ENCODE peak calls at places on chromosomes 1 and 21, in six cellular contexts. One of them, this sample, is unnamed.
A peak's percentile ranks its signal among the peaks of the same experiment; 100 is the strongest.

GRCh38 chr1:85450832-85451231 is 14.1 kb downstream of the DDAH1 start:
- DNase-seq in H1: no peak
- DNase-seq in HCT116: peak; percentile 22
- DNase-seq in endothelial cell of umbilical vein: no peak
- DNase-seq in prostate gland: no peak
- DNase-seq in stomach: no peak
- DNase-seq in this sample: no peak

GRCh38 chr1:89894210-89894668 is 73.4 kb downstream of the LRRC8D start:
- DNase-seq in endothelial cell of umbilical vein: peak; percentile 86
- DNase-seq in HCT116: no peak
- DNase-seq in stomach: no peak
- DNase-seq in H1: no peak
- DNase-seq in prostate gland: no peak
- DNase-seq in this sample: no peak

GRCh38 chr1:203178083-203178482 is 2.5 kb upstream of the MYBPH start:
- DNase-seq in HCT116: peak; percentile 76
- DNase-seq in H1: no peak
- DNase-seq in prostate gland: no peak
- DNase-seq in stomach: no peak
- DNase-seq in endothelial cell of umbilical vein: no peak
- DNase-seq in this sample: no peak

GRCh38 chr1:154774175-154774855 is 95.8 kb downstream of the KCNN3 start:
- DNase-seq in prostate gland: no peak
- DNase-seq in HCT116: no peak
- DNase-seq in H1: no peak
- DNase-seq in endothelial cell of umbilical vein: no peak
- DNase-seq in stomach: no peak
- DNase-seq in this sample: no peak

GRCh38 chr21:46160563-46161179 is 5.3 kb upstream of the FTCD start:
- DNase-seq in prostate gland: no peak
- DNase-seq in HCT116: no peak
- DNase-seq in stomach: peak; percentile 21
- DNase-seq in endothelial cell of umbilical vein: no peak
- DNase-seq in H1: no peak
- DNase-seq in this sample: no peak

GRCh38 chr1:47440849-47441170 is 3.0 kb downstream of the FOXD2 start:
- DNase-seq in stomach: no peak
- DNase-seq in H1: no peak
- DNase-seq in HCT116: no peak
- DNase-seq in endothelial cell of umbilical vein: no peak
- DNase-seq in prostate gland: no peak
- DNase-seq in this sample: no peak

GRCh38 chr1:169107673-169108160 is 1.2 kb downstream of the ATP1B1 start:
- DNase-seq in endothelial cell of umbilical vein: peak; percentile 34
- DNase-seq in H1: no peak
- DNase-seq in prostate gland: no peak
- DNase-seq in HCT116: no peak
- DNase-seq in stomach: no peak
- DNase-seq in this sample: no peak

GRCh38 chr1:191320062-191320461 is 838.2 kb upstream of the RGS18 start:
- DNase-seq in H1: no peak
- DNase-seq in stomach: no peak
- DNase-seq in HCT116: no peak
- DNase-seq in endothelial cell of umbilical vein: no peak
- DNase-seq in prostate gland: no peak
- DNase-seq in this sample: no peak

GRCh38 chr1:178818416-178818815 is 52.5 kb downstream of the ANGPTL1 start:
- DNase-seq in endothelial cell of umbilical vein: no peak
- DNase-seq in prostate gland: no peak
- DNase-seq in HCT116: no peak
- DNase-seq in stomach: no peak
- DNase-seq in H1: no peak
- DNase-seq in this sample: no peak

GRCh38 chr1:184820218-184820720 is 65.6 kb upstream of the EDEM3 start:
- DNase-seq in H1: no peak
- DNase-seq in prostate gland: no peak
- DNase-seq in HCT116: no peak
- DNase-seq in stomach: no peak
- DNase-seq in endothelial cell of umbilical vein: peak; percentile 37
- DNase-seq in this sample: no peak

GRCh38 chr1:25523512-25523911 is 19.9 kb upstream of the LDLRAP1 start:
- DNase-seq in HCT116: no peak
- DNase-seq in prostate gland: no peak
- DNase-seq in H1: peak; percentile 90
- DNase-seq in stomach: no peak
- DNase-seq in endothelial cell of umbilical vein: no peak
- DNase-seq in this sample: no peak

GRCh38 chr1:10685196-10685850 is 111.1 kb downstream of the CASZ1 start:
- DNase-seq in H1: no peak
- DNase-seq in prostate gland: no peak
- DNase-seq in HCT116: no peak
- DNase-seq in endothelial cell of umbilical vein: no peak
- DNase-seq in stomach: no peak
- DNase-seq in this sample: no peak

GRCh38 chr1:184802739-184803492 is 48.3 kb upstream of the EDEM3 start:
- DNase-seq in endothelial cell of umbilical vein: no peak
- DNase-seq in H1: no peak
- DNase-seq in prostate gland: no peak
- DNase-seq in HCT116: no peak
- DNase-seq in stomach: no peak
- DNase-seq in this sample: no peak

GRCh38 chr1:6783221-6783620 is 2.0 kb upstream of the CAMTA1 start:
- DNase-seq in HCT116: no peak
- DNase-seq in H1: no peak
- DNase-seq in prostate gland: no peak
- DNase-seq in endothelial cell of umbilical vein: no peak
- DNase-seq in stomach: no peak
- DNase-seq in this sample: no peak

GRCh38 chr1:28171246-28171645 is 5.2 kb downstream of the PTAFR start:
- DNase-seq in HCT116: no peak
- DNase-seq in H1: no peak
- DNase-seq in endothelial cell of umbilical vein: no peak
- DNase-seq in stomach: no peak
- DNase-seq in prostate gland: no peak
- DNase-seq in this sample: no peak

GRCh38 chr1:28173980-28174297 is 2.6 kb downstream of the PTAFR start:
- DNase-seq in endothelial cell of umbilical vein: no peak
- DNase-seq in stomach: no peak
- DNase-seq in H1: no peak
- DNase-seq in HCT116: no peak
- DNase-seq in prostate gland: no peak
- DNase-seq in this sample: no peak

GRCh38 chr1:28170036-28170596 is 6.4 kb downstream of the PTAFR start:
- DNase-seq in stomach: no peak
- DNase-seq in H1: no peak
- DNase-seq in endothelial cell of umbilical vein: no peak
- DNase-seq in prostate gland: no peak
- DNase-seq in HCT116: no peak
- DNase-seq in this sample: no peak

GRCh38 chr1:28173151-28173979 is 3.1 kb downstream of the PTAFR start:
- DNase-seq in prostate gland: no peak
- DNase-seq in stomach: no peak
- DNase-seq in H1: no peak
- DNase-seq in endothelial cell of umbilical vein: no peak
- DNase-seq in HCT116: no peak
- DNase-seq in this sample: no peak

DNA sequence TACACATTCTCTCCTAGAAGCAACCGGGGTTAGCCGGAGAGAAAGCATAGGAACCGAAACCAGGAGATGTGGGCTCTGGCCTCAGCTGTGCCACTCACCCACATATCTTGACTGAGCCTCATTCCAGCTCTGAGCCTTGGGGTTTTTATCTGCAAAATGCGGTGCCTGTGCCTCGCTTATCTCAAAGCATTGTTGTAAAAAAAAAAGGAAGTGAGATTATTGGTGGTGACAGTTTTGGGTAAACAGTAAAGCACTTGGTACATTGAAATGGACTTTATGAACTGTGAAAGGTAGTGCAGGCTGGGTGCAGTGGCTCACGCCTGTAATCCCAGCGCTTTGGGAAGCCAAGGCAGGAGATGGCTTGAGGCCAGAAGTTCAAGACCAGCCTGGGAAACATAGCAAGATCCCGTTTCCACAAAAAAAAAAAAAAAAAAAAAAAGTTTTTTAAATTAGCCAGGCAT is 3.8 kb downstream of the PTAFR start:
- DNase-seq in prostate gland: no peak
- DNase-seq in H1: no peak
- DNase-seq in endothelial cell of umbilical vein: peak; percentile 40
- DNase-seq in HCT116: no peak
- DNase-seq in stomach: peak; percentile 74
- DNase-seq in this sample: peak; percentile 48
- TF ChIP-seq POLR2AphosphoS5 in prostate gland: peak; percentile 53
- TF ChIP-seq POLR2AphosphoS5 in H1: no peak
- TF ChIP-seq POLR2AphosphoS5 in endothelial cell of umbilical vein: no peak
- TF ChIP-seq POLR2AphosphoS5 in HCT116: no peak
- TF ChIP-seq POLR2AphosphoS5 in stomach: no peak
- TF ChIP-seq POLR2AphosphoS5 in this sample: no peak

DNA sequence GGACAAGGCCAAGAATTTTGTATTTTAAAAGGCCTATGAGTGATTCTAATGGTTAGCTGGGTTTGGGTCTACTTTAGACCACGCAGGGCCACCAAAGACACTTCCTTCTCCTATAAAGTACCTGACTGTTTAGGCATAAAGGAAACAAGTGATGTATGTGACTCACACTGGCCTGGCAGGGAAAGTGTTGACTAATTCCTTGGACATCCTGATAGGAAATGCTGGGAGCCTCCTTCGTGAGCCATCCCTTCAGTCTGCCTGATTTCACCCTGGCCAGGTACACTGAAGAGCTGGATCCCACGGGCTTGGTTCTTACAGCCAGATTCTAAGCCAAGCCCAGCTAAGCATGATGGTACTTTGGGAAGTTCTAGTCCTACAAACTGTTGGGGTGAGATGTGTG is 100.5 kb upstream of the HMGB4 start:
- DNase-seq in HCT116: no peak
- DNase-seq in H1: no peak
- DNase-seq in stomach: no peak
- DNase-seq in prostate gland: no peak
- DNase-seq in endothelial cell of umbilical vein: no peak
- DNase-seq in this sample: no peak
- TF ChIP-seq POLR2A in HCT116: no peak
- TF ChIP-seq POLR2A in H1: no peak
- TF ChIP-seq POLR2A in stomach: no peak
- TF ChIP-seq POLR2A in prostate gland: no peak
- TF ChIP-seq POLR2A in endothelial cell of umbilical vein: no peak
- TF ChIP-seq POLR2A in this sample: no peak

GRCh38 chr1:160674415-160674814 is 27.6 kb upstream of the SLAMF1 start:
- DNase-seq in prostate gland: no peak
- DNase-seq in stomach: no peak
- DNase-seq in HCT116: no peak
- DNase-seq in endothelial cell of umbilical vein: no peak
- DNase-seq in H1: no peak
- DNase-seq in this sample: no peak
- TF ChIP-seq POLR2AphosphoS5 in prostate gland: no peak
- TF ChIP-seq POLR2AphosphoS5 in stomach: no peak
- TF ChIP-seq POLR2AphosphoS5 in HCT116: no peak
- TF ChIP-seq POLR2AphosphoS5 in endothelial cell of umbilical vein: no peak
- TF ChIP-seq POLR2AphosphoS5 in H1: no peak
- TF ChIP-seq POLR2AphosphoS5 in this sample: no peak

GRCh38 chr1:9539165-9539828 is at the start of gene SLC25A33:
- DNase-seq in stomach: peak; percentile 99
- DNase-seq in prostate gland: peak; percentile 97
- DNase-seq in H1: peak; percentile 99
- DNase-seq in endothelial cell of umbilical vein: peak; percentile 98
- DNase-seq in HCT116: peak; percentile 96
- DNase-seq in this sample: peak; percentile 93
- TF ChIP-seq POLR2A in stomach: no peak
- TF ChIP-seq POLR2A in prostate gland: peak; percentile 72
- TF ChIP-seq POLR2A in H1: peak; percentile 87
- TF ChIP-seq POLR2A in endothelial cell of umbilical vein: peak; percentile 90
- TF ChIP-seq POLR2A in HCT116: peak; percentile 93
- TF ChIP-seq POLR2A in this sample: peak; percentile 95

This sample was measured in GM12892.